ENCODE peak calls at places on chromosomes 3 and 15, in four cellular contexts. A is HL-60, V is K562, N is GM12878. S is an unnamed sample.

GRCh38 chr15:78804391-78804792 is 6.9 kb downstream of the ADAMTS7 start:
- DNase-seq in N (no peak), A (no peak), V (no peak), S (no peak)

GRCh38 chr3:117036259-117036799 is 326.8 kb downstream of the TUSC7 start:
- DNase-seq in A (peak; percentile 31), N (no peak), V (no peak), S (no peak)

GRCh38 chr3:71245052-71245488 is 338.5 kb downstream of the FOXP1 start:
- DNase-seq in A (no peak), N (no peak), V (no peak), S (no peak)

GRCh38 chr3:180804871-180805430 is 107.5 kb upstream of the FXR1 start:
- DNase-seq in N (no peak), A (no peak), V (no peak), S (no peak)

GRCh38 chr15:58877999-58878825 is 55.3 kb downstream of the SLTM start:
- DNase-seq in A (no peak), V (no peak), N (no peak), S (no peak)

GRCh38 chr3:186930143-186930638 is at the start of gene ST6GAL1:
- DNase-seq in A (peak; percentile 49), N (peak; percentile 27), V (peak; percentile 77), S (peak; percentile 65)

GRCh38 chr3:49006591-49007067 is 562 bp upstream of the WDR6 start:
- DNase-seq in A (no peak), V (peak; percentile 21), N (no peak), S (no peak)

GRCh38 chr3:138081371-138082084 is 33.9 kb downstream of the DZIP1L start:
- DNase-seq in V (no peak), N (no peak), A (no peak), S (no peak)

GRCh38 chr15:54839379-54839778 is 357.4 kb downstream of the RSL24D1 start:
- DNase-seq in V (no peak), A (no peak), N (no peak), S (no peak)

GRCh38 chr15:81024891-81025290 is 24.2 kb downstream of the TLNRD1 start:
- DNase-seq in V (no peak), A (peak; percentile 43), N (no peak), S (no peak)

GRCh38 chr3:192481638-192482037 is 245.7 kb downstream of the FGF12 start:
- DNase-seq in A (no peak), V (no peak), N (no peak), S (no peak)

GRCh38 chr3:149371001-149371722 is 6.3 kb downstream of the TM4SF1 start:
- DNase-seq in N (no peak), A (no peak), V (no peak), S (no peak)

DNA sequence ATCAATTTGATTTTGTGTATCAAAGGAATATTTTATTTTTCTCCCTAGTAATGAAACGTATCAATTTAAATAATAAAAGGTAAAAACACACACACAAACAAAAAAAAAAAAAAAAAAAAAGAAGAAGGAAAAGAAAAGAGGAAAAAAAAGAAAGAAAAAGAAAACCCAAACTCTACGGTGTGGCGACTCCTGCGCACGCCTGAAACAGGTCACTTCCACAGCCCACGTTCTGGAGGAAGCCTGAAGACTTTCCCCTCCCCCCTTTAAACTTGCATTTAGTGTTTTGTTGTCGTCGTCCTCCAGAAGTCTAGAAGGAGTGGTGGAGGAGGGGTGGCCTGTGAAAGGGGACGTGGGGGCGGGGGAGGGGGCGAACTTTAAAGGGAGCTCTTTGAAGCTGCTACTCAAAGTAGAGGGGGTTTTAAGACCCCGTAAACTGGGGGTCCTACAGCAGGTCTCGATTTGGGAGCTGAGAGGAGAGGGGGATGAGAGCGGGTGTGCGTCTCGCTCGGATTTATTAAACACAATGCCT is 2.3 kb upstream of the TLE3 start:
- DNase-seq in A (peak; percentile 55), N (no peak), V (peak; percentile 50), S (no peak)
- TF ChIP-seq SPI1 in A (no peak), N (no peak), V (no peak), S (no peak)

DNA sequence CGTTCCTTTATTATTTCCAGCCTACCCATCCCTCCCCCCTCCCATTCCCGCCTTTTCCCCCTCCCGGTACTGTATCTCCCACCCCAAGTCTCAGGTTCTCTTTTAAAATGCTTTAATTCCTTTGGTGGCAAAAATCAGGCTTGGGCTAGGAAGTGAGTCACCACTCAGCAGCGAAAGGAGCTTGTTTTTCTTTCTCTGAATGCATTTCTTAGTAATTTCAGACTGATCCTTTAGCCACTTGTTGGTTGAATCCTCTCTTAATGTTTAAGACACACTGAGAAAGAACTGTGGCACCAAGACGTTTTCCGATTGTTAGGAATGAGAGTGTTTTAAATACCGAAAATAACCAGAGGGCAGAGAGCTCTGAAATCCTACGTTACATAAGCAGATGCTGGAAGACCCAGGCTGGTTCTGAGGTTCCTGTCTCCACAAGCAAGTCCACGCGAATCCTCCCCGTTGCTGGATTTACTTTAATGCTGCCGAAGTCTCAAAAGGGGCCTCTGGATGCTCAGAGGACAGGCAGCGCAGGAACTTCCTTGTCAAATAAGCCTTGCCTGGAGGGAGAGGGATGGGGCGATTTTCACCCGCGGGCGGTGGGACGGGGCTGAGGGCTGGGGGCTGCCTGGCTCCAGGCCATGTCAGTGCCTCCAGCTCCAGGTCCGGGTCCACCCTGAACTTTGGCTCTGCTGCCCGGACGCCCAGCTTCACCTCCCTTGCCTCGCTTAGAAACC is 848 bp upstream of the COL8A1 start:
- DNase-seq in A (no peak), V (no peak), N (no peak), S (no peak)
- TF ChIP-seq SPI1 in A (no peak), V (no peak), N (no peak), S (no peak)

GRCh38 chr3:37770938-37771918 is 90.5 kb upstream of the CTDSPL start:
- DNase-seq in V (no peak), A (no peak), N (no peak), S (no peak)
- TF ChIP-seq SPI1 in V (no peak), A (no peak), N (no peak), S (no peak)

GRCh38 chr3:98784042-98784441 is 20.9 kb downstream of the ST3GAL6 start:
- DNase-seq in N (no peak), A (no peak), V (no peak), S (no peak)

GRCh38 chr3:98786364-98786930 is 23.3 kb downstream of the ST3GAL6 start:
- DNase-seq in N (no peak), A (peak; percentile 73), V (no peak), S (no peak)

GRCh38 chr3:98787181-98787580 is 24.0 kb downstream of the ST3GAL6 start:
- DNase-seq in N (no peak), A (no peak), V (no peak), S (no peak)

GRCh38 chr3:98782826-98783500 is 19.8 kb downstream of the ST3GAL6 start:
- DNase-seq in A (no peak), V (no peak), N (no peak), S (no peak)

DNA sequence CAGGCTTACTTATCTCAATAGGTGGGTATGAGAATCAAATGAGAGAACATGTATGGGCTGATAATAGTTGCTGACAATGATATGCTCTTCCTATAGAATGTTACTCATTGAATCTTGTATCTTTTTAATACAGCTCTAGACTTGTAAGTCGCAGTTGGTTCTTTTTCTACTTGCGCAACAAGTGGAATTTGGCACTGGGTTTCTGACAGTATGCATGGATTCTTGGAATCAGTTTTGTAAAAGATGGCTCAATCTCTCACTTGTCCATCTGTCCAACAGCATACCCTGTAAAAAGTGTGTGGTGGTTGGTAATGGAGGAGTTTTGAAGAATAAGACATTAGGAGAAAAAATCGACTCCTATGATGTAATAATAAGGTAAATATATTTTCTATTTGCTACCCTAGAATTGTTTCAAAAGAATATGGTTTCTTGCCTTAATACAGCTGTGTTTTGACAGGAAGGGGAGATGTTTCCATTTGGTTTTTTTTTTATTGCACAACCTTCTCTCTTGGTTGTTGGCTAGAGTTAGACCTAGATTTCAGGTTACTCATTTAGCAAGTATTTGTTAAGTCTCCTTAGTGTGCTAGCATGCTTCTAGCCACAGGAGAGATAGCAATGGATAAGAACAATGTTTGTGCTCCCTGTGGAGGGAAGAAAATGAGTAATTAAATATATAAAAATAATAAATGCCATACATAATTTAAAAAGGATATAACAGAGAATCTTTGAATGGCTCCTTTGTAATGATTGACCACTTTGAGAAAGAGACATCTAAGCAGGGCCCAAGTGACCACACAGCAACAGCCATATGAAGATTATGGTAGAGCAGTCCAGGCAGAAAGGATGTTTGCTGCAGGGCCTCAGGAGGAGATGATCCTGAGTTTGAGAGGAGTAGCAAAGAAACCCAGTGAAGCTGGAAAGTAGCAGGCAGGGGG is 21.8 kb downstream of the ST3GAL6 start:
- DNase-seq in V (no peak), A (peak; percentile 64), N (no peak), S (no peak)
- TF ChIP-seq SPI1 in V (no peak), A (no peak), N (no peak), S (no peak)

DNA sequence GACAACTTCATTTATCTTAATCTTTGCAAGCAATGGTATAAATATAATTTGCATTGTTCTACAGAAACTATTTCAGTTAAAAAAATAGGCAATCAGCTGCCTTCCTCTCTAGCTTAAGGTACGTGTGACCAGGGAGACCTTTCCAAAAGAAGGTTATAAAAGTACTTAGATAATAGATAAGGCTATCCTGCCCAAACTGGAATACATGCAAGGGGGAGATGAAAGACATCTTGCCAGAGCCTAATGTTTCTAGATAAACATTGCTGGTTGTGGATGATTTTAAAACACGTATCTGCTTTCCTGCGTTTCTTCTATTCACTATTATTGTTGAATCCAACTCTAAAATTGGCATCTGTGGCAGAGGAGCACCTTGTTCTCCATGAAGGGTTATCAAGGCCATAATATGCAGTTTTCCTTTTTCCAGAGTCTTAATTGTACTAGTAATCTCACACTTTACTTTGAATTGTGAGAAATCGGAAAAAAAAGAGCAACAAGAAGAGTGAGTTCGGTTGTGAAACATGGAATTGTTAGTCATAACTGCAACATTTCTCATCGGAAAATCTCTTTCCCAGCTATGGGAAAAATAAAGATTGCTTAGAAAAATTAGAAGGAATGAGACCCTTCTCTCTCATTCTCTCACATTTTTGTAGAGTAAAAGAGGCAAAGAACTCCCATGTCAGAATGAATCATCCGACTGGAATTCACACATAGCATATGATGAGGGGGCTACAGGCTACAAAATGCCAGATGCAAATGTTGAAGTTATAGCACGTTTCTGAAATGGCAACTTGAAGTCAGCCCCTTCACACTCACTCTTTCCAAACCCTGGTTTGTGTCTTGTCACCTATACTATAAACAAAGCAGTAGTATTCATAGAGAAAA is 936.1 kb upstream of the NR2F2 start:
- DNase-seq in V (no peak), A (no peak), N (no peak), S (no peak)
- TF ChIP-seq SPI1 in V (no peak), A (no peak), N (no peak), S (no peak)

DNA sequence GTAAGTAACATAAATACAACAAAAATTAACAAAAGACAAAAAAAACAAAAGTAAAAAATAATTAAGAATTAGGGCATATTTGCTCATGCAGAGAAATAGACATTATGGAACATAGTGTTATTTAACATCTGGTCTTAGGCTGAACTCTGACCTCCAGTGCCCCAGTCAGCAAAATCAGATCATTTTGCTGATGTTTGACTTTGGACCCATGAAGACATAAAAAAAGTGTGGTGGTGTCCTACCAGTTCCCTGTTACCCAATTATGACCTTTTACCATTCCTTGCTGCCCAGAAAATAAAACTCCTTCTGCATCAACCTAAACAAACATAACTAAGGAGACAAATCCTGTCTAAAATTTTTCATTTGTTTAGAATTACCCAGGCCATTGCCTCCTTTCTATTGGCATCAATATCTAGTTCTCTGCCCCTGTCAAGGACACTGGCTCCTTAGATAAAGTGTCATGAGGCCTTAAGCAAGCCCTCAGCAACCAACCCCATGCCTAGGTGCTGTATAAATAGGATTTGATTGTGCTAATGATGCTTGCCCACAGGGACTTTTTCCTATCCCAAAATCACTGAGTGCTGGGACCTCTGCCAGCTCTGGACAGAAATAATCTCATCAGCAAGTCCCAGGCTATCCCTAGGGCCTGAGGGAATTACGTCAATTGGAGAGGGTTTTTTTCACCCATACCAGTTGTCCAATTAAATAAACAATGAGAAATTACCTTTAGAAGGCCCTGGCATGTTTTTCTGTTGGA is 334.5 kb upstream of the UMPS start:
- DNase-seq in V (no peak), A (no peak), N (no peak), S (no peak)
- TF ChIP-seq SPI1 in V (no peak), A (no peak), N (no peak), S (no peak)

GRCh38 chr15:95832655-95833054 is 497.8 kb upstream of the NR2F2 start:
- DNase-seq in N (no peak), V (no peak), A (no peak), S (no peak)
- TF ChIP-seq SPI1 in N (no peak), V (no peak), A (no peak), S (no peak)

S was measured in GM12891.